ENCODE peak calls at places on chromosomes 7 and 10, in ten cellular contexts. S, A, J, U, K, M, E, L, B and I are unnamed samples.

GRCh38 chr7:13790611-13791010 is 198.9 kb downstream of the ETV1 start:
- DNase-seq in J (no peak), L (no peak), S (no peak), B (no peak), E (no peak), A (no peak), M (no peak), U (no peak), K (no peak), I (no peak)

GRCh38 chr10:100334762-100335161 is 4.7 kb upstream of the PKD2L1 start:
- DNase-seq in J (no peak), E (no peak), S (no peak), U (no peak), M (no peak), K (no peak), B (no peak), L (no peak), A (no peak), I (no peak)

GRCh38 chr10:5252177-5253037 is 55.8 kb downstream of the AKR1C4 start:
- DNase-seq in E (no peak), M (no peak), S (no peak), B (no peak), A (no peak), L (peak; percentile 4), J (no peak), K (no peak), U (no peak), I (no peak)

GRCh38 chr7:15603124-15603523 is 41.3 kb upstream of the AGMO start:
- DNase-seq in A (no peak), B (no peak), U (no peak), M (no peak), K (no peak), L (no peak), E (no peak), S (no peak), J (no peak), I (no peak)

GRCh38 chr7:151032936-151033863 is 5.0 kb downstream of the ABCB8 start:
- DNase-seq in L (peak; percentile 52), K (no peak), U (no peak), S (no peak), E (no peak), M (no peak), B (no peak), J (no peak), A (no peak), I (no peak)

GRCh38 chr10:21746118-21746517 is 212.1 kb downstream of the MLLT10 start:
- DNase-seq in A (no peak), K (no peak), L (no peak), J (no peak), M (no peak), U (no peak), S (no peak), B (no peak), E (no peak), I (no peak)

GRCh38 chr7:124590814-124591213 is 174.8 kb downstream of the GPR37 start:
- DNase-seq in M (no peak), B (no peak), A (no peak), E (no peak), K (no peak), L (no peak), S (no peak), J (no peak), U (no peak), I (no peak)

GRCh38 chr10:69042417-69042816 is 45.5 kb upstream of the SRGN start:
- DNase-seq in J (no peak), S (no peak), L (no peak), E (no peak), B (no peak), M (no peak), K (no peak), U (no peak), A (no peak), I (no peak)

GRCh38 chr7:126700807-126701604 is 551.7 kb downstream of the GRM8 start:
- DNase-seq in M (no peak), A (peak; percentile 14), J (no peak), S (no peak), K (peak; percentile 52), U (peak; percentile 63), E (peak; percentile 37), B (no peak), L (peak; percentile 97), I (peak; percentile 65)

GRCh38 chr7:126702242-126703016 is 550.3 kb downstream of the GRM8 start:
- DNase-seq in E (no peak), M (no peak), K (no peak), L (peak; percentile 21), B (no peak), S (no peak), U (no peak), A (no peak), J (no peak), I (no peak)

GRCh38 chr7:126698909-126699308 is 553.8 kb downstream of the GRM8 start:
- DNase-seq in M (no peak), S (no peak), L (no peak), U (no peak), E (no peak), K (no peak), B (no peak), J (no peak), A (no peak), I (no peak)

GRCh38 chr7:126698446-126698845 is 554.3 kb downstream of the GRM8 start:
- DNase-seq in U (no peak), M (no peak), S (no peak), A (no peak), L (no peak), B (no peak), E (no peak), J (no peak), K (no peak), I (no peak)

DNA sequence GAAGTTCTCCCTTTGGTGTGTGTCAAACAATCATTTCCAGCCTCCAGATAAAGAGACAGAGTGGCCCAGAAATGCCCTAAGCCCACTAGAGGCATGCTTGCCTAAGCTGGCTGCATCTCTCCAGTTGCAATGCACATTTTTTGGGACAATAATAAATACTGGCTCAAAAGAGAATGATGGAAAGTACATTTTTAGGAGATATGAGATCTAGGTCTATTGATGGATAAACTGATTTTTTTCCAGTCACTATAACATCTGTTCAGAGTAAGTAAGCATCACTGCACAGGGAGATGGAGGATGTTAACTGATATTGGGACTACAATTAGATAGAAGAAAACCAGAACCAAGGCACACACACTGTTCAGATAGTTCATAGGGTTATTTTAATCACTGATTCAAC is 553.0 kb downstream of the GRM8 start:
- DNase-seq in U (no peak), M (no peak), E (no peak), B (no peak), A (no peak), S (no peak), J (no peak), L (no peak), K (no peak), I (no peak)
- TF ChIP-seq CTCF in U (no peak), M (no peak), E (no peak), B (no peak), A (no peak), S (no peak), J (no peak), L (no peak), K (peak; percentile 11), I (no peak)

GRCh38 chr7:75737856-75738603 is 711 bp downstream of the HIP1 start:
- DNase-seq in J (no peak), U (peak; percentile 54), K (no peak), A (no peak), E (peak; percentile 39), M (no peak), L (no peak), S (no peak), B (no peak), I (peak; percentile 17)

GRCh38 chr7:75739796-75740672 is 1.3 kb upstream of the HIP1 start:
- DNase-seq in B (no peak), U (no peak), M (no peak), J (no peak), S (no peak), E (no peak), A (no peak), L (no peak), K (no peak), I (no peak)

GRCh38 chr7:75740846-75741497 is 2.2 kb upstream of the HIP1 start:
- DNase-seq in K (peak; percentile 39), L (peak; percentile 94), S (no peak), E (no peak), B (no peak), U (peak; percentile 51), M (no peak), A (peak; percentile 26), J (peak; percentile 35), I (no peak)

GRCh38 chr7:75738604-75738974 is at the start of gene HIP1:
- DNase-seq in L (no peak), A (no peak), J (no peak), U (no peak), K (no peak), E (no peak), B (no peak), S (peak; percentile 7), M (no peak), I (no peak)

GRCh38 chr7:75738975-75739795 is 444 bp upstream of the HIP1 start:
- DNase-seq in L (peak; percentile 100), M (peak; percentile 99), A (peak; percentile 98), B (peak; percentile 97), S (peak; percentile 97), J (peak; percentile 100), U (peak; percentile 100), E (peak; percentile 100), K (peak; percentile 100), I (peak; percentile 100)
- TF ChIP-seq CTCF in L (no peak), M (no peak), A (no peak), B (peak; percentile 25), S (peak; percentile 25), J (no peak), U (no peak), E (no peak), K (no peak), I (no peak)

DNA sequence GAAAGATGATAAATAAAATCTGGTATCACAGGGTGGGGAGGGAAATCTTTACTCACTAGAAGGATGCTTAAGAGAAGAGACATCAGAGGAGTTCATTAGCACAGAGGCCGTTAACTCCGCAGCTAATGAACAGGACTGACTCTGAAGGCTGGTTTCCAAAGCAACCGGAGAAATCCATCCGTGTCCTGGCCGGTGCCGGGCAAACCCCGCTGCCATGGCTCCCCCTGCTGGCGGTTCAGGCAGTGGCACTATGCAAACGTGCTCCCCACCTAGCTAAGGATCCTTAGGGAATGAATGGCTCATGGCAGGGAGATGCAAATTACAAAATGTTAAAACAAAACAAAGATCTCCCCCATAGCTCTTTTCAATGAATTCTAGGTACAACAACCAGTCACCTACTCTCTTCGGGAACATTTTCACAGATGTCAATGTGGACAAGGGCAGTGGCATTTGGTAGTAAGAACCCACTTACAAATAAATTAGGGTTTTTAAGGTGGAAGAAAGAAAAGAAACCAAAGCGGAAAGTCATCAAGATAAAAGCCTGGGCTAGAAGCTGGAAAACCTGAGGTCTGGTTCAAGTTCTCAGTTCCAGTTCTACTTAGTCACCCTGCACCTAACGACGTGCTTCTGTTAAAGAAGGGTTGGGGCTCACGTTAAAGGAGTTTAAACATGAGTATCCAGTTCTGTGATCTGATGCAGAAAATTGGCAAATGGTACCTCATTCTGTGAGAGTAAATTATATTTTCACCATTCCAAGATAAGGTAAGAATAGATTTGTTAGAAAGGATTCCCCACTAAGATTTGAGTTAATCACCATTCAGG is 138.2 kb downstream of the SVIL start:
- DNase-seq in B (no peak), M (no peak), K (peak; percentile 68), J (peak; percentile 76), U (peak; percentile 84), E (peak; percentile 83), A (peak; percentile 48), S (no peak), L (peak; percentile 55), I (peak; percentile 93)
- TF ChIP-seq CTCF in B (peak; percentile 89), M (peak; percentile 88), K (peak; percentile 85), J (peak; percentile 89), U (peak; percentile 91), E (peak; percentile 92), A (peak; percentile 83), S (peak; percentile 87), L (peak; percentile 77), I (peak; percentile 88)

DNA sequence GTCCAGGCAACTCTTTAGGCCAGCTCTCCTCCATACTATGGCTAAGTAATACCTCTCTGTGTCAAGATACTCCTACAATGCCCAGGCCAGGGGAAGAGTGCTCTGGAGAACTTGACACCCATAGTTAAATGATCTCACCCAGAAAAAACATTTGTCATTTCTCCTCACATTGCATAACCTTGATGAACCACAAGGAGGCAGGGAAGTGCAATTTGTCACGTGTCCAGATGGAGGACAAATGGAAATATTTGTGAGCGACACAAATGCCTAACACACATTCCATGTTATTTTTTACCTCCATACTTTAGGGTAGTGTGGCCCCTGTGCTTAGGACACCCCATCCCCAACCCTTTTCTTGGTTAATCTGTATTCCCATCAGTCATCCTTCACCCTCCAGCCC is 78.3 kb downstream of the HTR7 start:
- DNase-seq in B (no peak), U (no peak), S (no peak), M (no peak), L (peak; percentile 46), J (no peak), A (no peak), E (no peak), K (no peak), I (no peak)
- TF ChIP-seq CTCF in B (peak; percentile 59), U (no peak), S (no peak), M (no peak), L (peak; percentile 29), J (no peak), A (no peak), E (peak; percentile 39), K (no peak), I (peak; percentile 53)